ENCODE peak calls at places on chromosomes 12 and 14, in seven cellular contexts. One of them, this sample, is unnamed.

GRCh38 chr12:26318661-26319068 is 123.3 kb downstream of the SSPN start:
- DNase-seq in thoracic aorta: no peak
- DNase-seq in heart right ventricle: peak
- DNase-seq in Daoy: peak
- DNase-seq in left ventricle myocardium inferior: peak
- DNase-seq in neural progenitor cell: no peak
- DNase-seq in stimulated activated CD8-positive, alpha-beta memory T cell treated with anti-CD3 and anti-CD28 coated beads, Interleukin-15, amount 100 ng/mL, for 24 hours: no peak
- DNase-seq in this sample: peak

GRCh38 chr12:124776126-124776513 is 87.5 kb downstream of the SCARB1 start:
- DNase-seq in stimulated activated CD8-positive, alpha-beta memory T cell treated with anti-CD3 and anti-CD28 coated beads, Interleukin-15, amount 100 ng/mL, for 24 hours: no peak
- DNase-seq in neural progenitor cell: no peak
- DNase-seq in left ventricle myocardium inferior: no peak
- DNase-seq in thoracic aorta: no peak
- DNase-seq in Daoy: no peak
- DNase-seq in heart right ventricle: no peak
- DNase-seq in this sample: no peak

GRCh38 chr12:104656383-104656782 is 199.6 kb downstream of the CHST11 start:
- DNase-seq in thoracic aorta: no peak
- DNase-seq in left ventricle myocardium inferior: no peak
- DNase-seq in Daoy: no peak
- DNase-seq in stimulated activated CD8-positive, alpha-beta memory T cell treated with anti-CD3 and anti-CD28 coated beads, Interleukin-15, amount 100 ng/mL, for 24 hours: no peak
- DNase-seq in heart right ventricle: no peak
- DNase-seq in neural progenitor cell: peak
- DNase-seq in this sample: no peak

GRCh38 chr12:29610473-29611174 is 113.1 kb upstream of the OVCH1 start:
- DNase-seq in thoracic aorta: no peak
- DNase-seq in neural progenitor cell: no peak
- DNase-seq in Daoy: no peak
- DNase-seq in stimulated activated CD8-positive, alpha-beta memory T cell treated with anti-CD3 and anti-CD28 coated beads, Interleukin-15, amount 100 ng/mL, for 24 hours: no peak
- DNase-seq in left ventricle myocardium inferior: no peak
- DNase-seq in heart right ventricle: no peak
- DNase-seq in this sample: no peak

GRCh38 chr12:100539209-100539608 is 34.3 kb upstream of the GAS2L3 start:
- DNase-seq in thoracic aorta: no peak
- DNase-seq in left ventricle myocardium inferior: no peak
- DNase-seq in heart right ventricle: peak
- DNase-seq in neural progenitor cell: peak
- DNase-seq in stimulated activated CD8-positive, alpha-beta memory T cell treated with anti-CD3 and anti-CD28 coated beads, Interleukin-15, amount 100 ng/mL, for 24 hours: no peak
- DNase-seq in Daoy: peak
- DNase-seq in this sample: no peak

GRCh38 chr14:54772451-54772881 is 130.2 kb downstream of the GCH1 start:
- DNase-seq in thoracic aorta: no peak
- DNase-seq in stimulated activated CD8-positive, alpha-beta memory T cell treated with anti-CD3 and anti-CD28 coated beads, Interleukin-15, amount 100 ng/mL, for 24 hours: no peak
- DNase-seq in neural progenitor cell: no peak
- DNase-seq in Daoy: peak
- DNase-seq in left ventricle myocardium inferior: no peak
- DNase-seq in heart right ventricle: no peak
- DNase-seq in this sample: no peak

GRCh38 chr14:60315591-60315990 is 66.6 kb downstream of the PPM1A start:
- DNase-seq in stimulated activated CD8-positive, alpha-beta memory T cell treated with anti-CD3 and anti-CD28 coated beads, Interleukin-15, amount 100 ng/mL, for 24 hours: no peak
- DNase-seq in heart right ventricle: no peak
- DNase-seq in thoracic aorta: no peak
- DNase-seq in neural progenitor cell: peak
- DNase-seq in left ventricle myocardium inferior: no peak
- DNase-seq in Daoy: no peak
- DNase-seq in this sample: no peak

GRCh38 chr12:58841058-58841798 is 79.1 kb downstream of the LRIG3 start:
- DNase-seq in stimulated activated CD8-positive, alpha-beta memory T cell treated with anti-CD3 and anti-CD28 coated beads, Interleukin-15, amount 100 ng/mL, for 24 hours: no peak
- DNase-seq in Daoy: no peak
- DNase-seq in neural progenitor cell: peak
- DNase-seq in thoracic aorta: no peak
- DNase-seq in left ventricle myocardium inferior: peak
- DNase-seq in heart right ventricle: no peak
- DNase-seq in this sample: peak

GRCh38 chr12:123843912-123844748 is 82.0 kb downstream of the DNAH10 start:
- DNase-seq in stimulated activated CD8-positive, alpha-beta memory T cell treated with anti-CD3 and anti-CD28 coated beads, Interleukin-15, amount 100 ng/mL, for 24 hours: no peak
- DNase-seq in Daoy: no peak
- DNase-seq in neural progenitor cell: no peak
- DNase-seq in thoracic aorta: no peak
- DNase-seq in left ventricle myocardium inferior: no peak
- DNase-seq in heart right ventricle: no peak
- DNase-seq in this sample: no peak

GRCh38 chr14:71856199-71856919 is 75.9 kb upstream of the RGS6 start:
- DNase-seq in stimulated activated CD8-positive, alpha-beta memory T cell treated with anti-CD3 and anti-CD28 coated beads, Interleukin-15, amount 100 ng/mL, for 24 hours: no peak
- DNase-seq in left ventricle myocardium inferior: no peak
- DNase-seq in thoracic aorta: no peak
- DNase-seq in heart right ventricle: no peak
- DNase-seq in neural progenitor cell: no peak
- DNase-seq in Daoy: peak
- DNase-seq in this sample: no peak

GRCh38 chr14:39576726-39577125 is 144.5 kb upstream of the FBXO33 start:
- DNase-seq in neural progenitor cell: no peak
- DNase-seq in left ventricle myocardium inferior: no peak
- DNase-seq in heart right ventricle: no peak
- DNase-seq in thoracic aorta: no peak
- DNase-seq in stimulated activated CD8-positive, alpha-beta memory T cell treated with anti-CD3 and anti-CD28 coated beads, Interleukin-15, amount 100 ng/mL, for 24 hours: no peak
- DNase-seq in Daoy: no peak
- DNase-seq in this sample: no peak

GRCh38 chr12:72207756-72208155 is 64.4 kb upstream of the TRHDE start:
- DNase-seq in thoracic aorta: no peak
- DNase-seq in stimulated activated CD8-positive, alpha-beta memory T cell treated with anti-CD3 and anti-CD28 coated beads, Interleukin-15, amount 100 ng/mL, for 24 hours: no peak
- DNase-seq in Daoy: no peak
- DNase-seq in heart right ventricle: no peak
- DNase-seq in left ventricle myocardium inferior: no peak
- DNase-seq in neural progenitor cell: no peak
- DNase-seq in this sample: no peak

GRCh38 chr14:51246032-51246431 is 6.0 kb downstream of the TMX1 start:
- DNase-seq in heart right ventricle: no peak
- DNase-seq in left ventricle myocardium inferior: no peak
- DNase-seq in neural progenitor cell: no peak
- DNase-seq in stimulated activated CD8-positive, alpha-beta memory T cell treated with anti-CD3 and anti-CD28 coated beads, Interleukin-15, amount 100 ng/mL, for 24 hours: no peak
- DNase-seq in thoracic aorta: no peak
- DNase-seq in Daoy: no peak
- DNase-seq in this sample: no peak

GRCh38 chr14:91310620-91311283 is 66.2 kb upstream of the GPR68 start:
- DNase-seq in thoracic aorta: no peak
- DNase-seq in left ventricle myocardium inferior: no peak
- DNase-seq in stimulated activated CD8-positive, alpha-beta memory T cell treated with anti-CD3 and anti-CD28 coated beads, Interleukin-15, amount 100 ng/mL, for 24 hours: no peak
- DNase-seq in neural progenitor cell: no peak
- DNase-seq in heart right ventricle: no peak
- DNase-seq in Daoy: no peak
- DNase-seq in this sample: no peak

GRCh38 chr14:51780006-51780692 is 80.3 kb upstream of the GNG2 start:
- DNase-seq in heart right ventricle: peak
- DNase-seq in Daoy: peak
- DNase-seq in thoracic aorta: peak
- DNase-seq in neural progenitor cell: peak
- DNase-seq in stimulated activated CD8-positive, alpha-beta memory T cell treated with anti-CD3 and anti-CD28 coated beads, Interleukin-15, amount 100 ng/mL, for 24 hours: peak
- DNase-seq in left ventricle myocardium inferior: peak
- DNase-seq in this sample: peak

GRCh38 chr12:122855985-122856831 is 21.0 kb downstream of the HIP1R start:
- DNase-seq in stimulated activated CD8-positive, alpha-beta memory T cell treated with anti-CD3 and anti-CD28 coated beads, Interleukin-15, amount 100 ng/mL, for 24 hours: no peak
- DNase-seq in thoracic aorta: no peak
- DNase-seq in neural progenitor cell: no peak
- DNase-seq in heart right ventricle: no peak
- DNase-seq in Daoy: no peak
- DNase-seq in left ventricle myocardium inferior: no peak
- DNase-seq in this sample: no peak

GRCh38 chr14:36655054-36655381 is 6.6 kb upstream of the PAX9 start:
- DNase-seq in left ventricle myocardium inferior: no peak
- DNase-seq in Daoy: peak
- DNase-seq in stimulated activated CD8-positive, alpha-beta memory T cell treated with anti-CD3 and anti-CD28 coated beads, Interleukin-15, amount 100 ng/mL, for 24 hours: no peak
- DNase-seq in thoracic aorta: no peak
- DNase-seq in neural progenitor cell: peak
- DNase-seq in heart right ventricle: no peak
- DNase-seq in this sample: no peak

GRCh38 chr14:54360667-54361066 is 36.1 kb upstream of the CDKN3 start:
- DNase-seq in neural progenitor cell: no peak
- DNase-seq in heart right ventricle: no peak
- DNase-seq in stimulated activated CD8-positive, alpha-beta memory T cell treated with anti-CD3 and anti-CD28 coated beads, Interleukin-15, amount 100 ng/mL, for 24 hours: no peak
- DNase-seq in thoracic aorta: no peak
- DNase-seq in Daoy: no peak
- DNase-seq in left ventricle myocardium inferior: no peak
- DNase-seq in this sample: no peak

GRCh38 chr14:20440882-20441281 is 4.9 kb upstream of the KLHL33 start:
- DNase-seq in thoracic aorta: no peak
- DNase-seq in heart right ventricle: no peak
- DNase-seq in left ventricle myocardium inferior: no peak
- DNase-seq in Daoy: peak
- DNase-seq in stimulated activated CD8-positive, alpha-beta memory T cell treated with anti-CD3 and anti-CD28 coated beads, Interleukin-15, amount 100 ng/mL, for 24 hours: no peak
- DNase-seq in neural progenitor cell: no peak
- DNase-seq in this sample: no peak

GRCh38 chr14:66831190-66831589 is 323.2 kb downstream of the GPHN start:
- DNase-seq in stimulated activated CD8-positive, alpha-beta memory T cell treated with anti-CD3 and anti-CD28 coated beads, Interleukin-15, amount 100 ng/mL, for 24 hours: no peak
- DNase-seq in thoracic aorta: no peak
- DNase-seq in Daoy: no peak
- DNase-seq in heart right ventricle: no peak
- DNase-seq in left ventricle myocardium inferior: no peak
- DNase-seq in neural progenitor cell: no peak
- DNase-seq in this sample: no peak

GRCh38 chr14:23356662-23357061 is 4.0 kb upstream of the SLC22A17 start:
- DNase-seq in stimulated activated CD8-positive, alpha-beta memory T cell treated with anti-CD3 and anti-CD28 coated beads, Interleukin-15, amount 100 ng/mL, for 24 hours: no peak
- DNase-seq in Daoy: no peak
- DNase-seq in left ventricle myocardium inferior: no peak
- DNase-seq in heart right ventricle: no peak
- DNase-seq in neural progenitor cell: no peak
- DNase-seq in thoracic aorta: no peak
- DNase-seq in this sample: no peak

GRCh38 chr14:22448035-22448904 is 140.8 kb downstream of the DAD1 start:
- DNase-seq in heart right ventricle: no peak
- DNase-seq in stimulated activated CD8-positive, alpha-beta memory T cell treated with anti-CD3 and anti-CD28 coated beads, Interleukin-15, amount 100 ng/mL, for 24 hours: no peak
- DNase-seq in left ventricle myocardium inferior: no peak
- DNase-seq in neural progenitor cell: no peak
- DNase-seq in thoracic aorta: no peak
- DNase-seq in Daoy: peak
- DNase-seq in this sample: no peak

GRCh38 chr12:49622501-49623141 is 740 bp upstream of the PRPF40B start:
- DNase-seq in Daoy: peak
- DNase-seq in neural progenitor cell: peak
- DNase-seq in stimulated activated CD8-positive, alpha-beta memory T cell treated with anti-CD3 and anti-CD28 coated beads, Interleukin-15, amount 100 ng/mL, for 24 hours: peak
- DNase-seq in heart right ventricle: no peak
- DNase-seq in left ventricle myocardium inferior: no peak
- DNase-seq in thoracic aorta: no peak
- DNase-seq in this sample: no peak

GRCh38 chr12:131135311-131135785 is 181.6 kb downstream of the ADGRD1 start:
- DNase-seq in stimulated activated CD8-positive, alpha-beta memory T cell treated with anti-CD3 and anti-CD28 coated beads, Interleukin-15, amount 100 ng/mL, for 24 hours: no peak
- DNase-seq in left ventricle myocardium inferior: no peak
- DNase-seq in Daoy: no peak
- DNase-seq in heart right ventricle: no peak
- DNase-seq in neural progenitor cell: no peak
- DNase-seq in thoracic aorta: no peak
- DNase-seq in this sample: peak

GRCh38 chr14:93081875-93082570 is 33.7 kb downstream of the ITPK1 start:
- DNase-seq in heart right ventricle: no peak
- DNase-seq in neural progenitor cell: no peak
- DNase-seq in thoracic aorta: no peak
- DNase-seq in left ventricle myocardium inferior: no peak
- DNase-seq in Daoy: no peak
- DNase-seq in stimulated activated CD8-positive, alpha-beta memory T cell treated with anti-CD3 and anti-CD28 coated beads, Interleukin-15, amount 100 ng/mL, for 24 hours: no peak
- DNase-seq in this sample: no peak

GRCh38 chr12:86634706-86635410 is 378.7 kb upstream of the MGAT4C start:
- DNase-seq in heart right ventricle: no peak
- DNase-seq in stimulated activated CD8-positive, alpha-beta memory T cell treated with anti-CD3 and anti-CD28 coated beads, Interleukin-15, amount 100 ng/mL, for 24 hours: no peak
- DNase-seq in thoracic aorta: no peak
- DNase-seq in left ventricle myocardium inferior: no peak
- DNase-seq in Daoy: peak
- DNase-seq in neural progenitor cell: no peak
- DNase-seq in this sample: no peak

GRCh38 chr12:51307655-51308593 is 16.1 kb downstream of the BIN2 start:
- DNase-seq in left ventricle myocardium inferior: no peak
- DNase-seq in thoracic aorta: no peak
- DNase-seq in neural progenitor cell: no peak
- DNase-seq in Daoy: peak
- DNase-seq in heart right ventricle: no peak
- DNase-seq in stimulated activated CD8-positive, alpha-beta memory T cell treated with anti-CD3 and anti-CD28 coated beads, Interleukin-15, amount 100 ng/mL, for 24 hours: no peak
- DNase-seq in this sample: no peak

GRCh38 chr14:38042356-38042755 is 165.3 kb upstream of the SSTR1 start:
- DNase-seq in left ventricle myocardium inferior: no peak
- DNase-seq in stimulated activated CD8-positive, alpha-beta memory T cell treated with anti-CD3 and anti-CD28 coated beads, Interleukin-15, amount 100 ng/mL, for 24 hours: no peak
- DNase-seq in neural progenitor cell: no peak
- DNase-seq in Daoy: peak
- DNase-seq in thoracic aorta: no peak
- DNase-seq in heart right ventricle: no peak
- DNase-seq in this sample: no peak